ENCODE peak calls at places on chromosomes 6 and 20, in nine cellular contexts. W, J, T, D, E, Y, V, I and F are unnamed samples.
A peak's percentile ranks its signal among the peaks of the same experiment; 100 is the strongest.

GRCh38 chr6:13355043-13355945 is 27.0 kb upstream of the TBC1D7 start:
- DNase-seq in V (no peak), Y (no peak), E (no peak), W (peak; percentile 98), T (peak; percentile 94), I (peak; percentile 54), D (no peak), J (no peak), F (no peak)

GRCh38 chr20:8152183-8152582 is 20.1 kb downstream of the PLCB1 start:
- DNase-seq in D (no peak), V (no peak), Y (no peak), E (no peak), J (no peak), T (peak; percentile 58), I (no peak), W (peak; percentile 6), F (no peak)

GRCh38 chr6:106163966-106164877 is 78.1 kb downstream of the PRDM1 start:
- DNase-seq in I (peak; percentile 37), J (no peak), T (peak; percentile 29), Y (no peak), E (peak; percentile 46), W (no peak), V (no peak), D (no peak), F (no peak)

GRCh38 chr6:129744201-129744879 is 34.4 kb upstream of the ARHGAP18 start:
- DNase-seq in D (no peak), I (peak; percentile 29), Y (no peak), T (peak; percentile 85), E (no peak), J (peak; percentile 10), W (no peak), V (no peak), F (no peak)

GRCh38 chr20:1817577-1818211 is 77.5 kb upstream of the SIRPA start:
- DNase-seq in W (no peak), E (peak; percentile 3), Y (no peak), T (no peak), J (no peak), D (no peak), I (no peak), V (no peak), F (no peak)

GRCh38 chr6:99092009-99092408 is 144.3 kb upstream of the FBXL4 start:
- DNase-seq in W (no peak), Y (no peak), E (no peak), J (no peak), T (no peak), D (no peak), I (no peak), V (no peak), F (no peak)

GRCh38 chr6:37717836-37718251 is 20.2 kb upstream of the MDGA1 start:
- DNase-seq in T (peak; percentile 76), W (peak; percentile 14), E (no peak), D (no peak), J (no peak), Y (no peak), V (no peak), I (no peak), F (no peak)

GRCh38 chr6:116016846-116017545 is 43.7 kb downstream of the FRK start:
- DNase-seq in D (no peak), W (no peak), I (no peak), V (no peak), J (no peak), T (no peak), Y (no peak), E (no peak), F (no peak)

GRCh38 chr6:139647001-139647400 is 272.6 kb upstream of the CITED2 start:
- DNase-seq in I (no peak), D (no peak), V (no peak), W (no peak), Y (no peak), T (no peak), E (no peak), J (no peak), F (no peak)

GRCh38 chr20:23136893-23137745 is 51.0 kb upstream of the CD93 start:
- DNase-seq in Y (no peak), I (no peak), D (peak; percentile 48), E (no peak), V (no peak), W (peak; percentile 86), J (no peak), T (no peak), F (no peak)

GRCh38 chr6:106363401-106364138 is 3.1 kb downstream of the CRYBG1 start:
- DNase-seq in W (no peak), I (no peak), J (no peak), T (no peak), V (no peak), E (no peak), D (no peak), Y (no peak), F (no peak)

GRCh38 chr6:142700032-142700431 is 244.9 kb downstream of the HIVEP2 start:
- DNase-seq in J (no peak), V (no peak), Y (no peak), D (no peak), W (no peak), E (no peak), T (no peak), I (no peak), F (no peak)

GRCh38 chr6:142697912-142698311 is 247.1 kb downstream of the HIVEP2 start:
- DNase-seq in T (no peak), E (no peak), J (no peak), Y (no peak), V (no peak), W (no peak), I (no peak), D (no peak), F (no peak)

GRCh38 chr6:142699391-142699790 is 245.6 kb downstream of the HIVEP2 start:
- DNase-seq in D (no peak), T (no peak), Y (no peak), V (no peak), J (no peak), E (no peak), I (no peak), W (no peak), F (no peak)

GRCh38 chr6:142700676-142701185 is 244.2 kb downstream of the HIVEP2 start:
- DNase-seq in T (no peak), D (no peak), E (no peak), W (no peak), I (no peak), J (no peak), Y (no peak), V (no peak), F (no peak)

GRCh38 chr6:142698751-142699150 is 246.2 kb downstream of the HIVEP2 start:
- DNase-seq in T (no peak), W (no peak), Y (no peak), J (no peak), I (no peak), V (no peak), D (no peak), E (no peak), F (no peak)
- TF ChIP-seq CTCF in T (peak; percentile 48), W (peak; percentile 49), Y (no peak), J (no peak), I (peak; percentile 8), V (no peak), D (no peak), E (no peak), F (no peak)

GRCh38 chr6:159842035-159842434 is 42.0 kb downstream of the PNLDC1 start:
- DNase-seq in Y (no peak), J (no peak), E (no peak), T (no peak), V (no peak), W (no peak), D (no peak), I (no peak), F (no peak)
- TF ChIP-seq CTCF in Y (peak; percentile 56), J (peak; percentile 34), E (peak; percentile 10), T (peak; percentile 54), V (no peak), W (no peak), D (peak; percentile 13), I (no peak), F (peak; percentile 29)

GRCh38 chr6:75947935-75948334 is 124.5 kb downstream of the IMPG1 start:
- DNase-seq in T (no peak), E (no peak), W (no peak), V (no peak), J (no peak), I (no peak), D (no peak), Y (no peak), F (no peak)

GRCh38 chr6:75940558-75940957 is 131.9 kb downstream of the IMPG1 start:
- DNase-seq in Y (no peak), V (no peak), T (no peak), D (no peak), E (no peak), J (no peak), W (no peak), I (peak; percentile 34), F (no peak)

GRCh38 chr6:75943381-75943780 is 129.1 kb downstream of the IMPG1 start:
- DNase-seq in V (no peak), E (no peak), J (no peak), I (no peak), Y (no peak), W (no peak), T (no peak), D (no peak), F (no peak)

GRCh38 chr6:75941509-75941908 is 131.0 kb downstream of the IMPG1 start:
- DNase-seq in D (no peak), T (no peak), I (no peak), W (no peak), Y (no peak), E (no peak), V (no peak), J (no peak), F (no peak)

GRCh38 chr6:75946146-75946831 is 126.2 kb downstream of the IMPG1 start:
- DNase-seq in T (no peak), V (no peak), W (no peak), E (no peak), I (no peak), J (no peak), Y (no peak), D (no peak), F (no peak)
- TF ChIP-seq CTCF in T (no peak), V (no peak), W (no peak), E (no peak), I (no peak), J (no peak), Y (no peak), D (no peak), F (no peak)

DNA sequence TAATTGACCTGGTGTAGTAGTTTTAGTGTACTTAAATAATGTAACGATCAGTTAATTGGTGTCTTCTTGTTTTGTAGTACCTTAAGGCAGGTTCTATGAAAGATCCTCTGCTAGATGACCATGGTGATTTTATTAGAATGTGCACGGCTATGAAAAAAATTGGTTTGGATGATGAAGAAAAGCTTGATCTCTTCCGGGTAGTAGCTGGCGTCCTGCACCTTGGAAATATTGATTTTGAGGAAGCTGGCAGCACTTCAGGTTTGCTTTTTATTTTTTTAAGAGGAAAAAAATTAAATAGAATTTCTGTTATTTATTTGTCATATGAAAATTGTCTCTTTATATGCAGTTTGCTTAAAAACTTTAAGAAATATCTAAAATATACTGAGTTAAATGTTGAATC is 99.2 kb downstream of the MYO6 start:
- DNase-seq in J (no peak), E (no peak), V (no peak), T (no peak), I (no peak), D (no peak), Y (no peak), W (no peak), F (no peak)
- TF ChIP-seq CTCF in J (no peak), E (no peak), V (no peak), T (no peak), I (no peak), D (no peak), Y (no peak), W (no peak), F (no peak)